ENCODE peak calls at places on chromosomes 7 and 10, in seven cellular contexts. R is RPMI7951; O is kidney epithelial cell; U is mesenchymal stem cell; G is WERI-Rb-1; C is CD8-positive, alpha-beta T cell; K is upper lobe of right lung. J is an unnamed sample.
A peak's percentile ranks its signal among the peaks of the same experiment; 100 is the strongest.

GRCh38 chr10:57098146-57098545 is 737.1 kb upstream of the ZWINT start:
- DNase-seq in R (no peak), O (no peak), U (no peak), G (no peak), C (no peak), K (no peak), J (no peak)

GRCh38 chr10:18879284-18879683 is 169.3 kb upstream of the MALRD1 start:
- DNase-seq in R (no peak), O (no peak), U (no peak), G (no peak), C (no peak), K (no peak), J (no peak)

GRCh38 chr7:44320794-44321371 is 4.5 kb downstream of the CAMK2B start:
- DNase-seq in R (no peak), O (no peak), U (no peak), G (no peak), C (no peak), K (peak; percentile 47), J (no peak)

GRCh38 chr10:44369851-44370250 is 15.0 kb downstream of the CXCL12 start:
- DNase-seq in R (no peak), O (no peak), U (peak; percentile 26), G (no peak), C (no peak), K (no peak), J (no peak)

GRCh38 chr10:338176-339037 is 203.2 kb downstream of the ZMYND11 start:
- DNase-seq in R (no peak), O (peak; percentile 90), U (no peak), G (no peak), C (no peak), K (peak; percentile 48), J (no peak)

GRCh38 chr10:110147961-110148360 is 59.4 kb upstream of the MXI1 start:
- DNase-seq in R (peak; percentile 65), O (no peak), U (no peak), G (no peak), C (no peak), K (no peak), J (no peak)

GRCh38 chr10:8013619-8014018 is 40.9 kb upstream of the GATA3 start:
- DNase-seq in R (no peak), O (peak; percentile 32), U (no peak), G (no peak), C (no peak), K (no peak), J (no peak)

GRCh38 chr7:1380821-1381580 is 78.3 kb downstream of the MICALL2 start:
- DNase-seq in R (no peak), O (no peak), U (no peak), G (no peak), C (no peak), K (no peak), J (no peak)

GRCh38 chr7:91557789-91558396 is 293.7 kb downstream of the FZD1 start:
- DNase-seq in R (peak; percentile 95), O (peak; percentile 87), U (peak; percentile 2), G (no peak), C (no peak), K (no peak), J (no peak)

GRCh38 chr7:127683776-127684681 is 32.0 kb downstream of the SND1 start:
- DNase-seq in R (no peak), O (no peak), U (no peak), G (no peak), C (no peak), K (no peak), J (no peak)

GRCh38 chr10:72027498-72027897 is 60.9 kb downstream of the SPOCK2 start:
- DNase-seq in R (peak; percentile 17), O (no peak), U (peak; percentile 20), G (no peak), C (no peak), K (no peak), J (no peak)

GRCh38 chr10:45152726-45153125 is 152.0 kb downstream of the ZNF22 start:
- DNase-seq in R (no peak), O (no peak), U (no peak), G (no peak), C (no peak), K (no peak), J (no peak)

GRCh38 chr10:49776851-49777250 is 14.7 kb upstream of the OGDHL start:
- DNase-seq in R (no peak), O (no peak), U (no peak), G (no peak), C (no peak), K (no peak), J (no peak)

GRCh38 chr10:36263871-36264270 is 621.8 kb upstream of the FZD8 start:
- DNase-seq in R (peak; percentile 43), O (no peak), U (no peak), G (no peak), C (no peak), K (no peak), J (no peak)

GRCh38 chr10:26725837-26726727 is 28.6 kb downstream of the PDSS1 start:
- DNase-seq in R (peak; percentile 64), O (peak; percentile 9), U (peak; percentile 59), G (no peak), C (peak; percentile 42), K (peak; percentile 76), J (peak; percentile 41)

GRCh38 chr7:139081584-139081983 is 27.9 kb downstream of the ZC3HAV1 start:
- DNase-seq in R (no peak), O (no peak), U (no peak), G (no peak), C (no peak), K (no peak), J (no peak)

GRCh38 chr7:87220026-87220733 is 648 bp upstream of the TMEM243 start:
- DNase-seq in R (peak; percentile 80), O (no peak), U (peak; percentile 86), G (peak; percentile 87), C (peak; percentile 82), K (peak; percentile 94), J (peak; percentile 88)

GRCh38 chr10:113704637-113705343 is 25.1 kb downstream of the CASP7 start:
- DNase-seq in R (peak; percentile 34), O (no peak), U (peak; percentile 70), G (peak; percentile 24), C (no peak), K (no peak), J (peak; percentile 39)

GRCh38 chr7:130365093-130365492 is 15.2 kb upstream of the CPA1 start:
- DNase-seq in R (peak; percentile 49), O (no peak), U (no peak), G (no peak), C (no peak), K (no peak), J (no peak)

GRCh38 chr7:43537765-43538403 is 45.0 kb upstream of the STK17A start:
- DNase-seq in R (peak; percentile 44), O (no peak), U (peak; percentile 21), G (no peak), C (no peak), K (no peak), J (no peak)

GRCh38 chr10:47291682-47292081 is 8.3 kb upstream of the GDF10 start:
- DNase-seq in R (no peak), O (no peak), U (no peak), G (no peak), C (no peak), K (no peak), J (no peak)

GRCh38 chr10:23656735-23657134 is 217.9 kb downstream of the OTUD1 start:
- DNase-seq in R (peak; percentile 14), O (peak; percentile 4), U (peak; percentile 1), G (peak; percentile 9), C (no peak), K (no peak), J (peak; percentile 11)

GRCh38 chr7:120806669-120807068 is 51.3 kb downstream of the TSPAN12 start:
- DNase-seq in R (no peak), O (peak; percentile 72), U (peak; percentile 60), G (no peak), C (no peak), K (no peak), J (no peak)

GRCh38 chr10:70872281-70872680 is 16.1 kb downstream of the PCBD1 start:
- DNase-seq in R (no peak), O (no peak), U (no peak), G (no peak), C (no peak), K (no peak), J (no peak)

GRCh38 chr7:111919690-111920179 is 286.5 kb downstream of the DOCK4 start:
- DNase-seq in R (peak; percentile 93), O (peak; percentile 63), U (peak; percentile 58), G (no peak), C (no peak), K (no peak), J (no peak)

GRCh38 chr10:129219364-129219763 is 247.7 kb upstream of the MGMT start:
- DNase-seq in R (no peak), O (no peak), U (no peak), G (no peak), C (no peak), K (no peak), J (no peak)

GRCh38 chr7:2018786-2019692 is 213.7 kb downstream of the MAD1L1 start:
- DNase-seq in R (peak; percentile 63), O (peak; percentile 18), U (peak; percentile 58), G (no peak), C (no peak), K (peak; percentile 71), J (no peak)

GRCh38 chr10:34102237-34102673 is 712.8 kb downstream of the PARD3 start:
- DNase-seq in R (no peak), O (no peak), U (peak; percentile 78), G (no peak), C (no peak), K (no peak), J (no peak)

J was measured in MM.1S.